ENCODE peak calls at places on chromosomes 5 and 9, in eight cellular contexts. One of them, this sample, is unnamed.

GRCh38 chr5:20575515-20575914 is 587.5 kb upstream of the CDH18 start:
- DNase-seq in PC-9: no peak
- DNase-seq in cardiac muscle cell: peak; percentile 44
- DNase-seq in GM23338: peak; percentile 33
- DNase-seq in AG10803: no peak
- DNase-seq in endothelial cell of umbilical vein: no peak
- DNase-seq in brain microvascular endothelial cell: no peak
- DNase-seq in coronary artery: no peak
- DNase-seq in this sample: no peak

GRCh38 chr9:36317766-36318165 is 59.5 kb upstream of the GNE start:
- DNase-seq in PC-9: peak; percentile 96
- DNase-seq in cardiac muscle cell: no peak
- DNase-seq in GM23338: peak; percentile 45
- DNase-seq in AG10803: no peak
- DNase-seq in endothelial cell of umbilical vein: no peak
- DNase-seq in brain microvascular endothelial cell: no peak
- DNase-seq in coronary artery: no peak
- DNase-seq in this sample: no peak

GRCh38 chr9:35731415-35732184 is 395 bp downstream of the TLN1 start:
- DNase-seq in PC-9: no peak
- DNase-seq in cardiac muscle cell: no peak
- DNase-seq in GM23338: peak; percentile 58
- DNase-seq in AG10803: no peak
- DNase-seq in endothelial cell of umbilical vein: no peak
- DNase-seq in brain microvascular endothelial cell: no peak
- DNase-seq in coronary artery: no peak
- DNase-seq in this sample: no peak

GRCh38 chr9:115198018-115198417 is 80.1 kb upstream of the TNC start:
- DNase-seq in PC-9: no peak
- DNase-seq in cardiac muscle cell: no peak
- DNase-seq in GM23338: no peak
- DNase-seq in AG10803: peak; percentile 62
- DNase-seq in endothelial cell of umbilical vein: no peak
- DNase-seq in brain microvascular endothelial cell: peak; percentile 74
- DNase-seq in coronary artery: no peak
- DNase-seq in this sample: peak; percentile 52

GRCh38 chr5:141617128-141617527 is 1.7 kb downstream of the DIAPH1 start:
- DNase-seq in PC-9: no peak
- DNase-seq in cardiac muscle cell: no peak
- DNase-seq in GM23338: no peak
- DNase-seq in AG10803: no peak
- DNase-seq in endothelial cell of umbilical vein: no peak
- DNase-seq in brain microvascular endothelial cell: no peak
- DNase-seq in coronary artery: no peak
- DNase-seq in this sample: no peak

GRCh38 chr5:159049844-159050318 is 49.8 kb downstream of the EBF1 start:
- DNase-seq in PC-9: no peak
- DNase-seq in cardiac muscle cell: no peak
- DNase-seq in GM23338: peak; percentile 51
- DNase-seq in AG10803: peak; percentile 69
- DNase-seq in endothelial cell of umbilical vein: peak; percentile 33
- DNase-seq in brain microvascular endothelial cell: peak; percentile 53
- DNase-seq in coronary artery: no peak
- DNase-seq in this sample: no peak

GRCh38 chr5:172102913-172103629 is 85.0 kb downstream of the STK10 start:
- DNase-seq in PC-9: peak; percentile 84
- DNase-seq in cardiac muscle cell: peak; percentile 28
- DNase-seq in GM23338: peak; percentile 77
- DNase-seq in AG10803: peak; percentile 95
- DNase-seq in endothelial cell of umbilical vein: peak; percentile 82
- DNase-seq in brain microvascular endothelial cell: peak; percentile 98
- DNase-seq in coronary artery: peak; percentile 80
- DNase-seq in this sample: peak; percentile 94

GRCh38 chr5:55993628-55994501 is 898 bp downstream of the IL6ST start:
- DNase-seq in PC-9: peak; percentile 68
- DNase-seq in cardiac muscle cell: no peak
- DNase-seq in GM23338: no peak
- DNase-seq in AG10803: peak; percentile 36
- DNase-seq in endothelial cell of umbilical vein: peak; percentile 52
- DNase-seq in brain microvascular endothelial cell: no peak
- DNase-seq in coronary artery: no peak
- DNase-seq in this sample: no peak

GRCh38 chr9:128420060-128420650 is 502 bp upstream of the CERCAM start:
- DNase-seq in PC-9: peak; percentile 47
- DNase-seq in cardiac muscle cell: peak; percentile 86
- DNase-seq in GM23338: peak; percentile 66
- DNase-seq in AG10803: peak; percentile 54
- DNase-seq in endothelial cell of umbilical vein: peak; percentile 63
- DNase-seq in brain microvascular endothelial cell: peak; percentile 31
- DNase-seq in coronary artery: no peak
- DNase-seq in this sample: peak; percentile 31

GRCh38 chr5:173883347-173883924 is 4.7 kb upstream of the CPEB4 start:
- DNase-seq in PC-9: no peak
- DNase-seq in cardiac muscle cell: no peak
- DNase-seq in GM23338: no peak
- DNase-seq in AG10803: no peak
- DNase-seq in endothelial cell of umbilical vein: no peak
- DNase-seq in brain microvascular endothelial cell: no peak
- DNase-seq in coronary artery: no peak
- DNase-seq in this sample: no peak

GRCh38 chr5:43193171-43193951 is 1.3 kb downstream of the NIM1K start:
- DNase-seq in PC-9: peak; percentile 92
- DNase-seq in cardiac muscle cell: no peak
- DNase-seq in GM23338: peak; percentile 75
- DNase-seq in AG10803: peak; percentile 94
- DNase-seq in endothelial cell of umbilical vein: peak; percentile 28
- DNase-seq in brain microvascular endothelial cell: peak; percentile 92
- DNase-seq in coronary artery: no peak
- DNase-seq in this sample: peak; percentile 97

GRCh38 chr5:73776405-73776804 is 150.4 kb downstream of the ARHGEF28 start:
- DNase-seq in PC-9: no peak
- DNase-seq in cardiac muscle cell: no peak
- DNase-seq in GM23338: no peak
- DNase-seq in AG10803: no peak
- DNase-seq in endothelial cell of umbilical vein: no peak
- DNase-seq in brain microvascular endothelial cell: no peak
- DNase-seq in coronary artery: no peak
- DNase-seq in this sample: no peak

GRCh38 chr5:73774924-73775323 is 148.9 kb downstream of the ARHGEF28 start:
- DNase-seq in PC-9: no peak
- DNase-seq in cardiac muscle cell: no peak
- DNase-seq in GM23338: no peak
- DNase-seq in AG10803: no peak
- DNase-seq in endothelial cell of umbilical vein: peak; percentile 87
- DNase-seq in brain microvascular endothelial cell: no peak
- DNase-seq in coronary artery: no peak
- DNase-seq in this sample: no peak

GRCh38 chr5:73777192-73777591 is 151.2 kb downstream of the ARHGEF28 start:
- DNase-seq in PC-9: no peak
- DNase-seq in cardiac muscle cell: no peak
- DNase-seq in GM23338: no peak
- DNase-seq in AG10803: no peak
- DNase-seq in endothelial cell of umbilical vein: no peak
- DNase-seq in brain microvascular endothelial cell: no peak
- DNase-seq in coronary artery: no peak
- DNase-seq in this sample: no peak

GRCh38 chr5:73783823-73784222 is 157.8 kb downstream of the ARHGEF28 start:
- DNase-seq in PC-9: no peak
- DNase-seq in cardiac muscle cell: no peak
- DNase-seq in GM23338: no peak
- DNase-seq in AG10803: peak; percentile 50
- DNase-seq in endothelial cell of umbilical vein: peak; percentile 48
- DNase-seq in brain microvascular endothelial cell: no peak
- DNase-seq in coronary artery: no peak
- DNase-seq in this sample: peak; percentile 52

DNA sequence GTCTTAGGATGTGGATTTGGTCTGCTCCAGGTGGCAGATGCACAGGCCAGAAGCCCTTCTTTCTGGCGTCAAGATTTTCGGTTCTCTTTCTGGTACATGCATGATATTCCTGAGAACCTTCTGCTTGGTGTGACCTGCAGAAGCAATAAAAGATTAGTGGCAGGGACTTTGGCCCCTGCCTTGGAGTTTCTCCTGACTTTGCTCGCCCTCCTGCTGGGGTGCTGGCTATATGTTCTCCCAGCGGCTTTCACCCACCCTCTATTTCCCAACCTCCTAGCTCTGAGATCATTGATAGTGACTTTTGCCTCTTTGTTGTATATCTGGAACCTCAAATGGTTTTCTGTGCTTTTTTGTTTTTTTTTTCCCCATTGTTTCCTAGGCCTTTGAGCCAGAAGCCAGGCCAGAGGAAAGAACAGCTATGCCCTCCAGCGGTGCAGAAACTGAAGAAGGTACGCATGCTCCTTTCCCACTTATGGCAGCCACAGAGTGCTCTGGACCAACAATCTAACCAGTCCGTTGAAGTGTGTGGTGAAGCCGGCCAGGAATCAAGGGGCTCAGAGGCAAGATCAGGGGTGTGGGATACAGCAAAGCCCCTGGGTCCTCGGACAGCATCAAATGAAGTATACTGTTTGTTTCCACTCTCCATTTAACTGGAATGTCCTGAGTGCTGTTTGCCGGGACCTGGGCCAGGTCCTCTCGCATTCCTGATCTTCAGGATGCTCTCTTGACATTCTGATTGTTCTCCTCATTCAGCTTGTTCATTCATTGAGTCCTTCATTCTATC is 154.5 kb downstream of the ARHGEF28 start:
- DNase-seq in PC-9: no peak
- DNase-seq in cardiac muscle cell: no peak
- DNase-seq in GM23338: no peak
- DNase-seq in AG10803: no peak
- DNase-seq in endothelial cell of umbilical vein: no peak
- DNase-seq in brain microvascular endothelial cell: no peak
- DNase-seq in coronary artery: no peak
- DNase-seq in this sample: peak; percentile 12
- TF ChIP-seq CTCF in PC-9: no peak
- TF ChIP-seq CTCF in cardiac muscle cell: peak; percentile 10
- TF ChIP-seq CTCF in GM23338: no peak
- TF ChIP-seq CTCF in AG10803: peak; percentile 9
- TF ChIP-seq CTCF in endothelial cell of umbilical vein: no peak
- TF ChIP-seq CTCF in brain microvascular endothelial cell: peak; percentile 12
- TF ChIP-seq CTCF in coronary artery: no peak
- TF ChIP-seq CTCF in this sample: peak; percentile 35

GRCh38 chr9:138049779-138050471 is 172.3 kb downstream of the CACNA1B start:
- DNase-seq in PC-9: no peak
- DNase-seq in cardiac muscle cell: no peak
- DNase-seq in GM23338: no peak
- DNase-seq in AG10803: no peak
- DNase-seq in endothelial cell of umbilical vein: no peak
- DNase-seq in brain microvascular endothelial cell: no peak
- DNase-seq in coronary artery: peak; percentile 52
- DNase-seq in this sample: no peak

GRCh38 chr9:138046641-138047301 is 169.2 kb downstream of the CACNA1B start:
- DNase-seq in PC-9: no peak
- DNase-seq in cardiac muscle cell: no peak
- DNase-seq in GM23338: no peak
- DNase-seq in AG10803: no peak
- DNase-seq in endothelial cell of umbilical vein: no peak
- DNase-seq in brain microvascular endothelial cell: no peak
- DNase-seq in coronary artery: peak; percentile 71
- DNase-seq in this sample: no peak

GRCh38 chr9:138047469-138048040 is 170.0 kb downstream of the CACNA1B start:
- DNase-seq in PC-9: no peak
- DNase-seq in cardiac muscle cell: peak; percentile 12
- DNase-seq in GM23338: no peak
- DNase-seq in AG10803: no peak
- DNase-seq in endothelial cell of umbilical vein: no peak
- DNase-seq in brain microvascular endothelial cell: no peak
- DNase-seq in coronary artery: no peak
- DNase-seq in this sample: no peak

GRCh38 chr9:138049085-138049778 is 171.7 kb downstream of the CACNA1B start:
- DNase-seq in PC-9: no peak
- DNase-seq in cardiac muscle cell: no peak
- DNase-seq in GM23338: no peak
- DNase-seq in AG10803: no peak
- DNase-seq in endothelial cell of umbilical vein: no peak
- DNase-seq in brain microvascular endothelial cell: no peak
- DNase-seq in coronary artery: peak; percentile 68
- DNase-seq in this sample: no peak

GRCh38 chr9:138048184-138048583 is 170.6 kb downstream of the CACNA1B start:
- DNase-seq in PC-9: no peak
- DNase-seq in cardiac muscle cell: no peak
- DNase-seq in GM23338: no peak
- DNase-seq in AG10803: no peak
- DNase-seq in endothelial cell of umbilical vein: no peak
- DNase-seq in brain microvascular endothelial cell: no peak
- DNase-seq in coronary artery: no peak
- DNase-seq in this sample: no peak
- TF ChIP-seq CTCF in PC-9: no peak
- TF ChIP-seq CTCF in cardiac muscle cell: no peak
- TF ChIP-seq CTCF in GM23338: no peak
- TF ChIP-seq CTCF in AG10803: no peak
- TF ChIP-seq CTCF in endothelial cell of umbilical vein: no peak
- TF ChIP-seq CTCF in brain microvascular endothelial cell: no peak
- TF ChIP-seq CTCF in coronary artery: no peak
- TF ChIP-seq CTCF in this sample: no peak

DNA sequence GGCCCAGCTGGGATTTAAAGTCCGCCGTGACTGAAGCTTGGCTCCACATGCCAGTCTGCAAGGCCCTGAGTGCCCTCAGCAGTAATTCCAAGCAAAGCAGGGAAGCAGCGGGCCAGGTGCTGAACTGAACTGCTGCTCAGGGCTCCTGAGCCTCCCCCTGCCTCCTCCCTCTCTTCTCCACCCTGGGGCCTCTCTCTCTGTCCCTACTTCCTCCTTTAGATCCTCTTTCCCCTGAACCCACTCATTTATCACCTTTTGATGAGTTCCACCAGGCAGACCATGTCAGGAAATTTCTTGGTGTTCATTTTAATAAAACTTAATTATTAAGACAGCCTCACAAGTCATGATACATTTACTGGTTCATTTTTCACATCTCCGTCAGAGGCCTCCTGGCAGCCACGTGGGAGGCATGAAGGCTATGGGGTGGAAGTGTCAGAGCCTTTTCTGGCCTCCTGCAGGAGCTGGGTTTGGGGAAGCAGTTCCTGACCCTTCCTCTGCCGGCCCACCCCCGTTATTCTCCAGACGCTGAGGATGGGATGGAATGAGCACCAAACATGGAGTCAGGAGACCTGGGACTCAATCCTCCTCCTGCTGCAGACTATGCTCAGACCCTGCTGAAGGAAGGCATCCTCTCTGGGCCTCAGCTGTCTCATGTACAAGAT is 32.1 kb upstream of the KCNIP1 start:
- DNase-seq in PC-9: no peak
- DNase-seq in cardiac muscle cell: no peak
- DNase-seq in GM23338: no peak
- DNase-seq in AG10803: no peak
- DNase-seq in endothelial cell of umbilical vein: no peak
- DNase-seq in brain microvascular endothelial cell: no peak
- DNase-seq in coronary artery: no peak
- DNase-seq in this sample: no peak
- TF ChIP-seq CTCF in PC-9: no peak
- TF ChIP-seq CTCF in cardiac muscle cell: no peak
- TF ChIP-seq CTCF in GM23338: no peak
- TF ChIP-seq CTCF in AG10803: no peak
- TF ChIP-seq CTCF in endothelial cell of umbilical vein: no peak
- TF ChIP-seq CTCF in brain microvascular endothelial cell: no peak
- TF ChIP-seq CTCF in coronary artery: no peak
- TF ChIP-seq CTCF in this sample: no peak

DNA sequence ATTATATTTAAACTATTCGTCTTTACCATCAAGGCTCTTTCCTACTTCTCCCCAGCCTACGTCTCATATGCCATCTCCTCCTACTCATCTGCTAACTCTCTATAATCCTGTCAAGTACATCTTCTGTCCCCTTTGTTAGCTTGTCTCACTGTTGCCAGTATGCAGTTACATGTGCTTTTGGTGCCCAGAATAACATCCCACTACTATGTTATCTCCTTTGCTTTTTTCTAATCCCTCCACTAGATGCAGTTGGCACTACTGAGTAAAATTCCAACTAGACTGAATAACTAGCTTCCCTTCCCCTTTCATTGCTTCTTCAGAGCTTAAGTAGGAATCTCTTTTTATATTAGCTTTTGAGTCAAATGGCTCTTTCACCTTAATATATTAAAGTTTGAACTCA is 3.0 kb upstream of the ARRDC3 start:
- DNase-seq in PC-9: no peak
- DNase-seq in cardiac muscle cell: no peak
- DNase-seq in GM23338: no peak
- DNase-seq in AG10803: no peak
- DNase-seq in endothelial cell of umbilical vein: no peak
- DNase-seq in brain microvascular endothelial cell: no peak
- DNase-seq in coronary artery: no peak
- DNase-seq in this sample: no peak
- TF ChIP-seq CTCF in PC-9: no peak
- TF ChIP-seq CTCF in cardiac muscle cell: peak; percentile 5
- TF ChIP-seq CTCF in GM23338: no peak
- TF ChIP-seq CTCF in AG10803: peak; percentile 27
- TF ChIP-seq CTCF in endothelial cell of umbilical vein: no peak
- TF ChIP-seq CTCF in brain microvascular endothelial cell: no peak
- TF ChIP-seq CTCF in coronary artery: no peak
- TF ChIP-seq CTCF in this sample: no peak

This sample was measured in HFFc6.